ENCODE peak calls at places on chromosome 5, in eight cellular contexts. Y is SK-N-SH, J is left lung, O is gastrocnemius medialis, Z is neuronal stem cell, S is colonic mucosa, U is PC-3, B is psoas muscle. G is an unnamed sample.

GRCh38 chr5:74685979-74686631 is 1.1 kb downstream of the HEXB start:
- DNase-seq in Y (peak; percentile 21), J (no peak), O (peak; percentile 14), Z (no peak), S (peak; percentile 32), U (peak; percentile 6), B (no peak), G (no peak)

GRCh38 chr5:81132381-81132780 is 100.7 kb upstream of the CKMT2 start:
- DNase-seq in Y (no peak), J (no peak), O (no peak), Z (no peak), S (no peak), U (no peak), B (no peak), G (no peak)

GRCh38 chr5:17260549-17260948 is 43.1 kb downstream of the BASP1 start:
- DNase-seq in Y (no peak), J (no peak), O (no peak), Z (no peak), S (no peak), U (no peak), B (no peak), G (no peak)

GRCh38 chr5:38645508-38645907 is 89.1 kb upstream of the LIFR start:
- DNase-seq in Y (no peak), J (no peak), O (peak; percentile 76), Z (no peak), S (no peak), U (no peak), B (peak; percentile 77), G (no peak)

GRCh38 chr5:5665225-5666075 is 243.0 kb downstream of the ICE1 start:
- DNase-seq in Y (no peak), J (no peak), O (no peak), Z (no peak), S (no peak), U (peak; percentile 87), B (no peak), G (no peak)

GRCh38 chr5:96687812-96688453 is 25.8 kb downstream of the CAST start:
- DNase-seq in Y (peak; percentile 68), J (no peak), O (no peak), Z (no peak), S (no peak), U (peak; percentile 57), B (no peak), G (no peak)

GRCh38 chr5:158658439-158659230 is 441.1 kb downstream of the EBF1 start:
- DNase-seq in Y (no peak), J (no peak), O (no peak), Z (no peak), S (no peak), U (no peak), B (no peak), G (no peak)

GRCh38 chr5:108561416-108562204 is 179.7 kb upstream of the FBXL17 start:
- DNase-seq in Y (no peak), J (no peak), O (no peak), Z (no peak), S (no peak), U (no peak), B (no peak), G (no peak)

GRCh38 chr5:16626696-16627264 is 10.0 kb upstream of the RETREG1 start:
- DNase-seq in Y (no peak), J (no peak), O (no peak), Z (no peak), S (no peak), U (no peak), B (no peak), G (no peak)

GRCh38 chr5:88691945-88692868 is 190.8 kb downstream of the MEF2C start:
- DNase-seq in Y (no peak), J (peak; percentile 73), O (no peak), Z (no peak), S (no peak), U (peak; percentile 20), B (no peak), G (no peak)

GRCh38 chr5:11719888-11720481 is 184.3 kb downstream of the CTNND2 start:
- DNase-seq in Y (peak; percentile 12), J (no peak), O (no peak), Z (peak; percentile 56), S (peak; percentile 43), U (peak; percentile 85), B (no peak), G (peak; percentile 68)

GRCh38 chr5:101278011-101278687 is 375.1 kb upstream of the ST8SIA4 start:
- DNase-seq in Y (no peak), J (no peak), O (no peak), Z (no peak), S (no peak), U (peak; percentile 71), B (no peak), G (no peak)

GRCh38 chr5:82465235-82465634 is 187.1 kb upstream of the RPS23 start:
- DNase-seq in Y (no peak), J (no peak), O (no peak), Z (no peak), S (no peak), U (no peak), B (no peak), G (no peak)

GRCh38 chr5:158746979-158747378 is 352.7 kb downstream of the EBF1 start:
- DNase-seq in Y (no peak), J (no peak), O (no peak), Z (no peak), S (no peak), U (peak; percentile 70), B (no peak), G (no peak)

GRCh38 chr5:156020650-156021049 is 306.3 kb upstream of the SGCD start:
- DNase-seq in Y (no peak), J (no peak), O (no peak), Z (no peak), S (no peak), U (no peak), B (no peak), G (no peak)

GRCh38 chr5:38607930-38608545 is 51.6 kb upstream of the LIFR start:
- DNase-seq in Y (no peak), J (no peak), O (no peak), Z (no peak), S (no peak), U (peak; percentile 66), B (no peak), G (peak; percentile 34)

GRCh38 chr5:136080113-136080482 is 51.3 kb downstream of the TGFBI start:
- DNase-seq in Y (no peak), J (no peak), O (no peak), Z (no peak), S (peak; percentile 49), U (no peak), B (no peak), G (no peak)

GRCh38 chr5:118611332-118611945 is 376.9 kb downstream of the DTWD2 start:
- DNase-seq in Y (peak; percentile 22), J (no peak), O (no peak), Z (peak; percentile 18), S (no peak), U (peak; percentile 27), B (no peak), G (no peak)

DNA sequence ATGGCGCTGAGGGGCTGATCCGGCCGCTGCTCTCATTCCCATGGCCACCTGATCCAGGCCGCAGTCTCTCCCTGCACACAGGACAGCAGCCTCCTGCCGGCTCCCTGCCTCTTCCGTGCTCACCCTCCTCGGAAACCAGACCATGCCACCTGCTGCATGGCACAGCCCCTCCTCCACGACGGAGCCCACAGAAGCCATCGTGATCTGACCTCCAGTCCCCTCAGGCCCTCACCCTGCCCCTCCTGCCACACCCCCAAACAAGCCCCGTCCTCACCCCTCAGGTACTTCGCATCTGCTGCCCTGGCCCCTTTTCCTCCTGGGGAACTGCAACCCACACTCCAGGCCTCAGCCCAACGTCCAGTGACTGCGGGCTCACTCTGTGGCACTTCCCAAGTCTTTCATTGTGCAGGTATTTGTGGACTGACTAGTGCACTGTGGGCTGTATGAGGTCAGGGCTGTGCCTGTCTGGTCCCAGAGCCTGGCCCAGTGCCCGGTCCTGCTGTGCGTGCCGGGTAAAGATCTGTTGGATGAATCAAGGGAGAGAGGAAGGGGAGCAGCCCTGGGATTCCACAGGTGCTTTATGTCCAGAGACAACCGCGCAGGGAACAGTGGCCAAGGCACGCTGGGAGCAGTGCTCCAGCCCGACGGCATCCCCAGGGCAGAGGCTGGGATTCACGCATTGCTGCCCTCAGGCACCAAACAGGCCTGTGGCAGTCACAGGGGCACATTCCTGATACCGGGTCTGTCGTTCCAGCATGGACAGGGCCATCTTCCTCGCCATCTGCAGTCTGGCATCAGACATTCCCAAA is 86.1 kb downstream of the ADAMTS2 start:
- DNase-seq in Y (peak; percentile 61), J (peak; percentile 70), O (no peak), Z (no peak), S (peak; percentile 20), U (no peak), B (peak; percentile 56), G (no peak)
- H3K27ac ChIP-seq in Y (no peak overlapping the region), J (no peak overlapping the region), O (no peak overlapping the region), Z (no peak overlapping the region), S (no peak overlapping the region), U (no peak overlapping the region), B (no peak overlapping the region), G (no peak overlapping the region)

DNA sequence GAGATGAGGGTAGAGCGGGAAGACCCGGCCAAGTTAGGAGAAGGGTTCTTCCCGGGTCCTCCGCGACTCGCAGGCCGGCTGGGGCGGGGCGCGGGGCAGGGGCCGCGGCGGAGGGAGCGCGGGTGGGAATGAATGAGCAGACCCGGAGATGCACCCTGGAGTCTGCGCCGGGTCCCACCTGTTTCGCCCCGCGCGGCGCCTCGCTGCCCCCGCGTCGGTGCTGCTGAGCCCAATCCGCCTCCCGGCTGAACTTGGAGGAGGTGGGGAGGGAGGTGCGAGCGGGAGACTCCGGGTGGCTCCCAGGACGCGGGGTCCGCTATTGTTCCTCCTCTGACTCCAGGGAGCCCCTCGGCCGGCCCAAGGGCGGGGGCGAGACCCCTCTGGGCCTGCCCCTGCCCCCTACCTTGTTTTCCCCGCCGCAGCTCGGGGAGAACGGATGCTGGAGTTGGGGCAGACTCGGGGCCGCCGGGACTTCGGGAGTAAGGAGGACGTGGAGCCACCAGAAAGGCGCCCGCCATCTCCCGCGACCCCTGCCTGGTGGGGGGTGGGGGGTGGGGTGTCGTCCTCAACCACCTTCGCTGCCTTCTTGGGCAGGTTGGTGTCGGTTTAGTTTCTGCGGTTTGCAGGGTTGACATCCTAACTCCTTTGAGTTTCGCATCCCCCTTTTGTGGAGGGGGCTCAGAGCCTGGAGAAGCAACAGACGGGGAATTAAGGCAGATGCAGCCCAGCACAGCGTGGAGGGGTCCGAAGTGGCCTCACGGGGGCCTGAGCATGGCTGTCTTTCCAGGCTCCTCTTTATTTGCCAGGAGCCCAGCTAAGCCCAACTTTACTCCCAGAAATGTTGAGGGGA is 797 bp downstream of the RAI14 start:
- DNase-seq in Y (peak; percentile 61), J (peak; percentile 81), O (no peak), Z (no peak), S (peak; percentile 25), U (peak; percentile 21), B (no peak), G (peak; percentile 16)
- H3K27ac ChIP-seq in Y (peak overlapping the region; percentile 97), J (peak overlapping the region; percentile 92), O (peak overlapping the region; percentile 63), Z (peak overlapping the region; percentile 73), S (peak overlapping the region; percentile 82), U (peak overlapping the region; percentile 89), B (peak overlapping the region; percentile 56), G (peak overlapping the region; percentile 93)

GRCh38 chr5:168329302-168329701 is 37.9 kb downstream of the WWC1 start:
- DNase-seq in Y (no peak), J (no peak), O (no peak), Z (no peak), S (no peak), U (peak; percentile 57), B (no peak), G (no peak)
- H3K27ac ChIP-seq in Y (no peak overlapping the region), J (peak overlapping the region; percentile 48), O (no peak overlapping the region), Z (no peak overlapping the region), S (peak overlapping the region; percentile 31), U (peak overlapping the region; percentile 21), B (no peak overlapping the region), G (peak overlapping the region; percentile 67)

DNA sequence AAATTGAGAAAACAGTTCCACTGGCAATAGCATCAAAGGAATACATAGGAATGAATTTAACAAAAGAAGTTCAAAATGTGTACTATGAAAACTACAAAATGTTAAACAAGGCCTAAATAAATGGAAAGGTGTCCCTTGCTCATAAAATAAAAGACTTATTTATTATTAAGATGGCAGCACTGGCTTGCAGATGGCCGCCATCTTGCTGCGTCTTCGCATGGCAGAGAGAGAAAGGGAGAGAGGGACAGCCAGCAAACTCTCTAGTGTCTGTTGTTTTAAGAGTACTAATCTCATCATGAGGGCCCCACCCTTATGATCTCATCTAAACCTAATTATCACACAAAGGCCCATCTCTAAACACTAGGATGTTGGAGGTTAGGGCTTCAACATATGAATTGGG is 47.1 kb downstream of the ABLIM3 start:
- DNase-seq in Y (no peak), J (no peak), O (no peak), Z (no peak), S (no peak), U (no peak), B (no peak), G (no peak)
- H3K27ac ChIP-seq in Y (no peak overlapping the region), J (no peak overlapping the region), O (no peak overlapping the region), Z (no peak overlapping the region), S (no peak overlapping the region), U (peak overlapping the region; percentile 83), B (no peak overlapping the region), G (no peak overlapping the region)

G was measured in body of pancreas.